ENCODE peak calls at places on chromosomes 13 and 19, in eight cellular contexts. One of them, this sample, is unnamed.

GRCh38 chr19:51096473-51097165 is 11.6 kb downstream of the CTU1 start:
- DNase-seq in occipital lobe: no peak
- DNase-seq in ELR: peak
- DNase-seq in HEK293T: no peak
- DNase-seq in COR-L47: peak
- DNase-seq in tibial nerve: no peak
- DNase-seq in psoas muscle: no peak
- DNase-seq in fibroblast of mammary gland: peak
- DNase-seq in this sample: no peak

GRCh38 chr13:59112375-59112774 is 1051.4 kb downstream of the DIAPH3 start:
- DNase-seq in COR-L47: no peak
- DNase-seq in fibroblast of mammary gland: peak
- DNase-seq in HEK293T: no peak
- DNase-seq in ELR: peak
- DNase-seq in occipital lobe: peak
- DNase-seq in psoas muscle: no peak
- DNase-seq in tibial nerve: no peak
- DNase-seq in this sample: peak

GRCh38 chr13:97261254-97262015 is 39.3 kb downstream of the MBNL2 start:
- DNase-seq in fibroblast of mammary gland: no peak
- DNase-seq in ELR: no peak
- DNase-seq in HEK293T: no peak
- DNase-seq in occipital lobe: no peak
- DNase-seq in psoas muscle: no peak
- DNase-seq in tibial nerve: no peak
- DNase-seq in COR-L47: no peak
- DNase-seq in this sample: no peak

GRCh38 chr19:39805120-39805519 is 26.5 kb downstream of the LEUTX start:
- DNase-seq in fibroblast of mammary gland: peak
- DNase-seq in psoas muscle: peak
- DNase-seq in tibial nerve: no peak
- DNase-seq in COR-L47: no peak
- DNase-seq in occipital lobe: no peak
- DNase-seq in HEK293T: no peak
- DNase-seq in ELR: no peak
- DNase-seq in this sample: no peak

GRCh38 chr19:49637865-49638350 is 2.0 kb downstream of the RRAS start:
- DNase-seq in ELR: peak
- DNase-seq in HEK293T: no peak
- DNase-seq in fibroblast of mammary gland: peak
- DNase-seq in COR-L47: no peak
- DNase-seq in occipital lobe: no peak
- DNase-seq in psoas muscle: peak
- DNase-seq in tibial nerve: peak
- DNase-seq in this sample: peak

GRCh38 chr19:16820056-16820455 is 9.1 kb upstream of the SIN3B start:
- DNase-seq in occipital lobe: no peak
- DNase-seq in COR-L47: no peak
- DNase-seq in ELR: no peak
- DNase-seq in tibial nerve: no peak
- DNase-seq in HEK293T: no peak
- DNase-seq in fibroblast of mammary gland: no peak
- DNase-seq in psoas muscle: no peak
- DNase-seq in this sample: no peak

GRCh38 chr13:20441879-20442278 is 83.8 kb downstream of the CRYL1 start:
- DNase-seq in ELR: peak
- DNase-seq in psoas muscle: no peak
- DNase-seq in fibroblast of mammary gland: peak
- DNase-seq in HEK293T: no peak
- DNase-seq in COR-L47: no peak
- DNase-seq in tibial nerve: no peak
- DNase-seq in occipital lobe: no peak
- DNase-seq in this sample: no peak

GRCh38 chr19:37136118-37136517 is 36.4 kb downstream of the ZNF585A start:
- DNase-seq in occipital lobe: no peak
- DNase-seq in COR-L47: no peak
- DNase-seq in fibroblast of mammary gland: no peak
- DNase-seq in tibial nerve: no peak
- DNase-seq in HEK293T: no peak
- DNase-seq in ELR: no peak
- DNase-seq in psoas muscle: no peak
- DNase-seq in this sample: no peak

GRCh38 chr19:32526895-32527294 is 54.1 kb upstream of the PDCD5 start:
- DNase-seq in tibial nerve: no peak
- DNase-seq in COR-L47: no peak
- DNase-seq in HEK293T: no peak
- DNase-seq in psoas muscle: no peak
- DNase-seq in fibroblast of mammary gland: no peak
- DNase-seq in occipital lobe: no peak
- DNase-seq in ELR: no peak
- DNase-seq in this sample: no peak

GRCh38 chr13:47455581-47455980 is 545.5 kb downstream of the SUCLA2 start:
- DNase-seq in occipital lobe: no peak
- DNase-seq in ELR: peak
- DNase-seq in tibial nerve: no peak
- DNase-seq in HEK293T: no peak
- DNase-seq in fibroblast of mammary gland: peak
- DNase-seq in psoas muscle: no peak
- DNase-seq in COR-L47: no peak
- DNase-seq in this sample: peak

GRCh38 chr19:6811906-6812305 is 39.4 kb downstream of the VAV1 start:
- DNase-seq in ELR: peak
- DNase-seq in tibial nerve: no peak
- DNase-seq in psoas muscle: no peak
- DNase-seq in HEK293T: peak
- DNase-seq in COR-L47: no peak
- DNase-seq in fibroblast of mammary gland: peak
- DNase-seq in occipital lobe: no peak
- DNase-seq in this sample: peak

GRCh38 chr13:96632536-96633320 is 361.5 kb downstream of the OXGR1 start:
- DNase-seq in psoas muscle: no peak
- DNase-seq in fibroblast of mammary gland: peak
- DNase-seq in ELR: no peak
- DNase-seq in tibial nerve: no peak
- DNase-seq in COR-L47: peak
- DNase-seq in occipital lobe: peak
- DNase-seq in HEK293T: no peak
- DNase-seq in this sample: no peak

GRCh38 chr19:46844067-46844489 is 6.6 kb downstream of the AP2S1 start:
- DNase-seq in HEK293T: no peak
- DNase-seq in occipital lobe: no peak
- DNase-seq in tibial nerve: no peak
- DNase-seq in COR-L47: no peak
- DNase-seq in fibroblast of mammary gland: peak
- DNase-seq in ELR: peak
- DNase-seq in psoas muscle: peak
- DNase-seq in this sample: no peak

This sample was measured in AG10803.